ENCODE peak calls at places on chromosome 19, in ten cellular contexts. One of them, this sample, is unnamed. For H3K4me1, the result is how much of the 10 kb centered on the place peaks cover.

GRCh38 chr19:44927746-44928145 is 13.3 kb downstream of the APOC1 start:
- DNase-seq in CD8-positive, alpha-beta memory T cell: no peak
- DNase-seq in SJSA1: no peak
- DNase-seq in Karpas-422: no peak
- DNase-seq in neuronal stem cell: no peak
- DNase-seq in cardiac muscle cell: peak
- DNase-seq in kidney: no peak
- DNase-seq in GM23338: no peak
- DNase-seq in CD8-positive, alpha-beta T cell: no peak
- DNase-seq in lung: no peak
- DNase-seq in this sample: no peak

GRCh38 chr19:22882797-22883196 is 50.7 kb downstream of the ZNF723 start:
- DNase-seq in CD8-positive, alpha-beta memory T cell: no peak
- DNase-seq in SJSA1: no peak
- DNase-seq in Karpas-422: peak
- DNase-seq in neuronal stem cell: no peak
- DNase-seq in cardiac muscle cell: peak
- DNase-seq in kidney: no peak
- DNase-seq in GM23338: peak
- DNase-seq in CD8-positive, alpha-beta T cell: no peak
- DNase-seq in lung: no peak
- DNase-seq in this sample: no peak

GRCh38 chr19:33502991-33503790 is 18.4 kb downstream of the PEPD start:
- DNase-seq in CD8-positive, alpha-beta memory T cell: no peak
- DNase-seq in SJSA1: no peak
- DNase-seq in Karpas-422: no peak
- DNase-seq in neuronal stem cell: peak
- DNase-seq in cardiac muscle cell: no peak
- DNase-seq in kidney: peak
- DNase-seq in GM23338: no peak
- DNase-seq in CD8-positive, alpha-beta T cell: no peak
- DNase-seq in lung: no peak
- DNase-seq in this sample: peak

GRCh38 chr19:56309511-56310185 is 5.0 kb downstream of the ZSCAN5A start:
- DNase-seq in CD8-positive, alpha-beta memory T cell: peak
- DNase-seq in SJSA1: peak
- DNase-seq in Karpas-422: peak
- DNase-seq in neuronal stem cell: no peak
- DNase-seq in cardiac muscle cell: peak
- DNase-seq in kidney: no peak
- DNase-seq in GM23338: peak
- DNase-seq in CD8-positive, alpha-beta T cell: peak
- DNase-seq in lung: peak
- DNase-seq in this sample: no peak

GRCh38 chr19:15191514-15191913 is 9.3 kb downstream of the NOTCH3 start:
- DNase-seq in CD8-positive, alpha-beta memory T cell: no peak
- DNase-seq in SJSA1: no peak
- DNase-seq in Karpas-422: no peak
- DNase-seq in neuronal stem cell: no peak
- DNase-seq in cardiac muscle cell: no peak
- DNase-seq in kidney: no peak
- DNase-seq in GM23338: no peak
- DNase-seq in CD8-positive, alpha-beta T cell: no peak
- DNase-seq in lung: no peak
- DNase-seq in this sample: no peak

GRCh38 chr19:3818479-3818878 is 32.3 kb upstream of the MATK start:
- DNase-seq in CD8-positive, alpha-beta memory T cell: no peak
- DNase-seq in SJSA1: no peak
- DNase-seq in Karpas-422: peak
- DNase-seq in neuronal stem cell: no peak
- DNase-seq in cardiac muscle cell: peak
- DNase-seq in kidney: no peak
- DNase-seq in GM23338: no peak
- DNase-seq in CD8-positive, alpha-beta T cell: no peak
- DNase-seq in lung: no peak
- DNase-seq in this sample: no peak

GRCh38 chr19:11519138-11519537 is 9.8 kb downstream of the ECSIT start:
- DNase-seq in CD8-positive, alpha-beta memory T cell: no peak
- DNase-seq in SJSA1: no peak
- DNase-seq in Karpas-422: no peak
- DNase-seq in neuronal stem cell: no peak
- DNase-seq in cardiac muscle cell: no peak
- DNase-seq in kidney: no peak
- DNase-seq in GM23338: no peak
- DNase-seq in CD8-positive, alpha-beta T cell: no peak
- DNase-seq in lung: no peak
- DNase-seq in this sample: no peak

GRCh38 chr19:34500656-34501120 is 19.1 kb downstream of the WTIP start:
- DNase-seq in CD8-positive, alpha-beta memory T cell: no peak
- DNase-seq in SJSA1: no peak
- DNase-seq in Karpas-422: no peak
- DNase-seq in neuronal stem cell: no peak
- DNase-seq in cardiac muscle cell: no peak
- DNase-seq in kidney: no peak
- DNase-seq in GM23338: peak
- DNase-seq in CD8-positive, alpha-beta T cell: no peak
- DNase-seq in lung: no peak
- DNase-seq in this sample: no peak

GRCh38 chr19:14136509-14137281 is at the start of gene ASF1B:
- DNase-seq in CD8-positive, alpha-beta memory T cell: peak
- DNase-seq in SJSA1: peak
- DNase-seq in Karpas-422: peak
- DNase-seq in neuronal stem cell: peak
- DNase-seq in cardiac muscle cell: peak
- DNase-seq in kidney: peak
- DNase-seq in GM23338: peak
- DNase-seq in CD8-positive, alpha-beta T cell: peak
- DNase-seq in lung: peak
- DNase-seq in this sample: peak

GRCh38 chr19:14139944-14140343 is 3.6 kb upstream of the ASF1B start:
- DNase-seq in CD8-positive, alpha-beta memory T cell: no peak
- DNase-seq in SJSA1: no peak
- DNase-seq in Karpas-422: no peak
- DNase-seq in neuronal stem cell: no peak
- DNase-seq in cardiac muscle cell: peak
- DNase-seq in kidney: no peak
- DNase-seq in GM23338: no peak
- DNase-seq in CD8-positive, alpha-beta T cell: no peak
- DNase-seq in lung: no peak
- DNase-seq in this sample: no peak

GRCh38 chr19:14138576-14139265 is 2.3 kb upstream of the ASF1B start:
- DNase-seq in CD8-positive, alpha-beta memory T cell: no peak
- DNase-seq in SJSA1: peak
- DNase-seq in Karpas-422: no peak
- DNase-seq in neuronal stem cell: no peak
- DNase-seq in cardiac muscle cell: peak
- DNase-seq in kidney: no peak
- DNase-seq in GM23338: no peak
- DNase-seq in CD8-positive, alpha-beta T cell: no peak
- DNase-seq in lung: peak
- DNase-seq in this sample: no peak

GRCh38 chr19:14135985-14136508 is 342 bp downstream of the ASF1B start:
- DNase-seq in CD8-positive, alpha-beta memory T cell: no peak
- DNase-seq in SJSA1: no peak
- DNase-seq in Karpas-422: no peak
- DNase-seq in neuronal stem cell: no peak
- DNase-seq in cardiac muscle cell: no peak
- DNase-seq in kidney: peak
- DNase-seq in GM23338: no peak
- DNase-seq in CD8-positive, alpha-beta T cell: no peak
- DNase-seq in lung: no peak
- DNase-seq in this sample: no peak

DNA sequence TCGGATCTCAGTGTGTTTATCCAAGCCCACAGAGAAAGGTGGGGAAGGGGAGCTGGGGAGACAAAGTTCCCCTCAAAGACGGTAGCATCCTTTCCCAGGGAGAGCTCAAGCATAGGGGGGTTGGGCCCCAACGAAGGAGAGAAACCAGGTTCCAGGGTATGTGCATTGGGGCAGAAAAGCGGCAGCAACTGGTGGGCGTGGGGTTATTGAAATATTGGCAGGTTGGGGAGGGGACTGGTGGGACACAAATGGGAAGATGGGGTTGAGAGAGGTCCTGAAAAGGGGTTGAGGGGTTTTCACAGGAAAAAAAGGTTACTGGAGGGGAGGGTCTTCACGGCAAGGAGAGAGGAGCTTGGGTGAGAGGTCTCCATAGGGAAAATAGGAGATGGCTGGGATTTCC is 1.0 kb downstream of the ASF1B start:
- DNase-seq in CD8-positive, alpha-beta memory T cell: no peak
- DNase-seq in SJSA1: no peak
- DNase-seq in Karpas-422: no peak
- DNase-seq in neuronal stem cell: no peak
- DNase-seq in cardiac muscle cell: no peak
- DNase-seq in kidney: no peak
- DNase-seq in GM23338: no peak
- DNase-seq in CD8-positive, alpha-beta T cell: no peak
- DNase-seq in lung: no peak
- DNase-seq in this sample: no peak
- H3K4me3 ChIP-seq in CD8-positive, alpha-beta memory T cell: peak
- H3K4me3 ChIP-seq in SJSA1: peak
- H3K4me3 ChIP-seq in Karpas-422: peak
- H3K4me3 ChIP-seq in neuronal stem cell: peak
- H3K4me3 ChIP-seq in cardiac muscle cell: peak
- H3K4me3 ChIP-seq in kidney: no peak
- H3K4me3 ChIP-seq in GM23338: peak
- H3K4me3 ChIP-seq in CD8-positive, alpha-beta T cell: no peak
- H3K4me3 ChIP-seq in lung: no peak
- H3K4me3 ChIP-seq in this sample: peak

DNA sequence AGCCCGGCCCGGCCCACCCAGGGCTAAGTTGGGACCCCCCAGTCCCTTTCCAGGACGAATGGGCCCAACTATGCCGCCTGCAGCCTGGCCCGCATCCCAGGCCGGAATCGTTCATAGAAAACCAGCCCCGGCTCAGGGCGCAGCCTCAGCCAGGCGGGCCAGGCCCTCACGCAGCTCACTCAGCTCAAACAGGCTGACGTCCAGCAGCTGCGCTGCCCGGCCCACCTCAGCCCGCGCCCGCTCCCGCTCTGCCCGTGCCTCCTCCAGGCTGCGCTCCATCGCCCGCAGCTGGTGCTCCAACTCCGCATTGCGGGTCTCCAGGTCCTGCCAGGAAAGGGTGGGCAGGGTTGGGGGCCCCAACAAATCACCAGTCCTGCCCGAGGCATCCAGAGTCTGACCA is 9.8 kb downstream of the DDX49 start:
- DNase-seq in CD8-positive, alpha-beta memory T cell: no peak
- DNase-seq in SJSA1: no peak
- DNase-seq in Karpas-422: no peak
- DNase-seq in neuronal stem cell: no peak
- DNase-seq in cardiac muscle cell: no peak
- DNase-seq in kidney: no peak
- DNase-seq in GM23338: no peak
- DNase-seq in CD8-positive, alpha-beta T cell: no peak
- DNase-seq in lung: no peak
- DNase-seq in this sample: no peak
- H3K4me1 ChIP-seq in CD8-positive, alpha-beta memory T cell: under half
- H3K4me1 ChIP-seq in SJSA1: under half
- H3K4me1 ChIP-seq in Karpas-422: under half
- H3K4me1 ChIP-seq in neuronal stem cell: under half
- H3K4me1 ChIP-seq in cardiac muscle cell: under half
- H3K4me1 ChIP-seq in kidney: under half
- H3K4me1 ChIP-seq in GM23338: under half
- H3K4me1 ChIP-seq in CD8-positive, alpha-beta T cell: under half
- H3K4me1 ChIP-seq in lung: under half
- H3K4me1 ChIP-seq in this sample: under half

DNA sequence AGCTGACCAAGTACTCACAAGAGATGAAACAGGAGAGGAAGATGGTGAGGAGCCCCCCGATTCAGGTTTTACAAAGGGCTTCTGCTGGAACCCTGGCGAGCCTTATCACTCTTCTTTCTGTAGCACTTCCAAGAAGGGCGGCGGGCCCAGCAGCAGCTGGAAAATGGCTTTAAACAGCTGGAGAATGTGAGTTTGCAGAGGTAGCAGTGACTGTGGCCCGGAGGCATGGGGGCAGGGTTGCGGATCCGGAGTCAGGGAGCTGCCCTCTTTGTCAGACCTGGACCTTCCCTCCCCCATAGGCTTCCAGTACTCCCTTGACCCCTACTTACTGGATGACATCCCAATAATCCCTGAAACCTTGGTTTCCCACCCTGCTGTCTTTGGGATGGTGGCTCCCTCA is 3.6 kb downstream of the TRIP10 start:
- DNase-seq in CD8-positive, alpha-beta memory T cell: no peak
- DNase-seq in SJSA1: no peak
- DNase-seq in Karpas-422: no peak
- DNase-seq in neuronal stem cell: no peak
- DNase-seq in cardiac muscle cell: no peak
- DNase-seq in kidney: peak
- DNase-seq in GM23338: no peak
- DNase-seq in CD8-positive, alpha-beta T cell: no peak
- DNase-seq in lung: no peak
- DNase-seq in this sample: no peak
- H3K27ac ChIP-seq in CD8-positive, alpha-beta memory T cell: no peak
- H3K27ac ChIP-seq in SJSA1: no peak
- H3K27ac ChIP-seq in Karpas-422: no peak
- H3K27ac ChIP-seq in neuronal stem cell: peak
- H3K27ac ChIP-seq in cardiac muscle cell: peak
- H3K27ac ChIP-seq in kidney: no peak
- H3K27ac ChIP-seq in GM23338: no peak
- H3K27ac ChIP-seq in CD8-positive, alpha-beta T cell: no peak
- H3K27ac ChIP-seq in lung: peak
- H3K27ac ChIP-seq in this sample: peak

GRCh38 chr19:40800339-40800996 is 1.5 kb downstream of the EGLN2 start:
- DNase-seq in CD8-positive, alpha-beta memory T cell: no peak
- DNase-seq in SJSA1: no peak
- DNase-seq in Karpas-422: no peak
- DNase-seq in neuronal stem cell: no peak
- DNase-seq in cardiac muscle cell: no peak
- DNase-seq in kidney: no peak
- DNase-seq in GM23338: no peak
- DNase-seq in CD8-positive, alpha-beta T cell: no peak
- DNase-seq in lung: peak
- DNase-seq in this sample: no peak

GRCh38 chr19:40801449-40802299 is 2.7 kb downstream of the EGLN2 start:
- DNase-seq in CD8-positive, alpha-beta memory T cell: no peak
- DNase-seq in SJSA1: no peak
- DNase-seq in Karpas-422: no peak
- DNase-seq in neuronal stem cell: no peak
- DNase-seq in cardiac muscle cell: no peak
- DNase-seq in kidney: no peak
- DNase-seq in GM23338: no peak
- DNase-seq in CD8-positive, alpha-beta T cell: no peak
- DNase-seq in lung: peak
- DNase-seq in this sample: no peak

GRCh38 chr19:40802300-40803169 is 3.5 kb downstream of the EGLN2 start:
- DNase-seq in CD8-positive, alpha-beta memory T cell: no peak
- DNase-seq in SJSA1: no peak
- DNase-seq in Karpas-422: peak
- DNase-seq in neuronal stem cell: no peak
- DNase-seq in cardiac muscle cell: peak
- DNase-seq in kidney: no peak
- DNase-seq in GM23338: no peak
- DNase-seq in CD8-positive, alpha-beta T cell: no peak
- DNase-seq in lung: no peak
- DNase-seq in this sample: no peak

GRCh38 chr19:40799558-40800338 is 757 bp downstream of the EGLN2 start:
- DNase-seq in CD8-positive, alpha-beta memory T cell: no peak
- DNase-seq in SJSA1: peak
- DNase-seq in Karpas-422: peak
- DNase-seq in neuronal stem cell: no peak
- DNase-seq in cardiac muscle cell: peak
- DNase-seq in kidney: peak
- DNase-seq in GM23338: peak
- DNase-seq in CD8-positive, alpha-beta T cell: peak
- DNase-seq in lung: peak
- DNase-seq in this sample: no peak

GRCh38 chr19:40800997-40801377 is 2.0 kb downstream of the EGLN2 start:
- DNase-seq in CD8-positive, alpha-beta memory T cell: no peak
- DNase-seq in SJSA1: no peak
- DNase-seq in Karpas-422: no peak
- DNase-seq in neuronal stem cell: no peak
- DNase-seq in cardiac muscle cell: no peak
- DNase-seq in kidney: no peak
- DNase-seq in GM23338: no peak
- DNase-seq in CD8-positive, alpha-beta T cell: no peak
- DNase-seq in lung: no peak
- DNase-seq in this sample: no peak
- H3K4me3 ChIP-seq in CD8-positive, alpha-beta memory T cell: peak
- H3K4me3 ChIP-seq in SJSA1: peak
- H3K4me3 ChIP-seq in Karpas-422: peak
- H3K4me3 ChIP-seq in neuronal stem cell: peak
- H3K4me3 ChIP-seq in cardiac muscle cell: no peak
- H3K4me3 ChIP-seq in kidney: peak
- H3K4me3 ChIP-seq in GM23338: peak
- H3K4me3 ChIP-seq in CD8-positive, alpha-beta T cell: peak
- H3K4me3 ChIP-seq in lung: peak
- H3K4me3 ChIP-seq in this sample: no peak